ENCODE peak calls at places on chromosomes 13 and 19, in seven cellular contexts. One of them, this sample, is unnamed.

GRCh38 chr13:39132286-39132685 is 94.0 kb downstream of the NHLRC3 start:
- DNase-seq in H1: no peak
- DNase-seq in WTC11: no peak
- DNase-seq in K562: no peak
- DNase-seq in HCT116: no peak
- DNase-seq in GM12878: no peak
- DNase-seq in HepG2: no peak
- DNase-seq in this sample: no peak

GRCh38 chr19:55688422-55689218 is 13.6 kb downstream of the EPN1 start:
- DNase-seq in H1: no peak
- DNase-seq in WTC11: no peak
- DNase-seq in K562: peak; percentile 60
- DNase-seq in HCT116: no peak
- DNase-seq in GM12878: no peak
- DNase-seq in HepG2: no peak
- DNase-seq in this sample: no peak

GRCh38 chr13:76936736-76937135 is 11.6 kb upstream of the ACOD1 start:
- DNase-seq in H1: no peak
- DNase-seq in WTC11: no peak
- DNase-seq in K562: no peak
- DNase-seq in HCT116: no peak
- DNase-seq in GM12878: no peak
- DNase-seq in HepG2: no peak
- DNase-seq in this sample: no peak

GRCh38 chr13:76620036-76620435 is 266.2 kb downstream of the KCTD12 start:
- DNase-seq in H1: no peak
- DNase-seq in WTC11: no peak
- DNase-seq in K562: no peak
- DNase-seq in HCT116: no peak
- DNase-seq in GM12878: no peak
- DNase-seq in HepG2: no peak
- DNase-seq in this sample: no peak

GRCh38 chr13:83449666-83450395 is 432.4 kb downstream of the SLITRK1 start:
- DNase-seq in H1: no peak
- DNase-seq in WTC11: no peak
- DNase-seq in K562: no peak
- DNase-seq in HCT116: no peak
- DNase-seq in GM12878: no peak
- DNase-seq in HepG2: no peak
- DNase-seq in this sample: no peak

GRCh38 chr19:13298565-13299481 is 148.6 kb downstream of the IER2 start:
- DNase-seq in H1: no peak
- DNase-seq in WTC11: peak; percentile 22
- DNase-seq in K562: peak; percentile 27
- DNase-seq in HCT116: no peak
- DNase-seq in GM12878: no peak
- DNase-seq in HepG2: no peak
- DNase-seq in this sample: no peak

GRCh38 chr13:75055296-75055695 is 426.7 kb downstream of the TBC1D4 start:
- DNase-seq in H1: no peak
- DNase-seq in WTC11: no peak
- DNase-seq in K562: no peak
- DNase-seq in HCT116: no peak
- DNase-seq in GM12878: no peak
- DNase-seq in HepG2: no peak
- DNase-seq in this sample: no peak

GRCh38 chr13:70407486-70407885 is 299.2 kb upstream of the KLHL1 start:
- DNase-seq in H1: no peak
- DNase-seq in WTC11: no peak
- DNase-seq in K562: no peak
- DNase-seq in HCT116: no peak
- DNase-seq in GM12878: no peak
- DNase-seq in HepG2: no peak
- DNase-seq in this sample: no peak

GRCh38 chr13:31884556-31884955 is 145.2 kb downstream of the RXFP2 start:
- DNase-seq in H1: no peak
- DNase-seq in WTC11: no peak
- DNase-seq in K562: no peak
- DNase-seq in HCT116: no peak
- DNase-seq in GM12878: no peak
- DNase-seq in HepG2: no peak
- DNase-seq in this sample: no peak

DNA sequence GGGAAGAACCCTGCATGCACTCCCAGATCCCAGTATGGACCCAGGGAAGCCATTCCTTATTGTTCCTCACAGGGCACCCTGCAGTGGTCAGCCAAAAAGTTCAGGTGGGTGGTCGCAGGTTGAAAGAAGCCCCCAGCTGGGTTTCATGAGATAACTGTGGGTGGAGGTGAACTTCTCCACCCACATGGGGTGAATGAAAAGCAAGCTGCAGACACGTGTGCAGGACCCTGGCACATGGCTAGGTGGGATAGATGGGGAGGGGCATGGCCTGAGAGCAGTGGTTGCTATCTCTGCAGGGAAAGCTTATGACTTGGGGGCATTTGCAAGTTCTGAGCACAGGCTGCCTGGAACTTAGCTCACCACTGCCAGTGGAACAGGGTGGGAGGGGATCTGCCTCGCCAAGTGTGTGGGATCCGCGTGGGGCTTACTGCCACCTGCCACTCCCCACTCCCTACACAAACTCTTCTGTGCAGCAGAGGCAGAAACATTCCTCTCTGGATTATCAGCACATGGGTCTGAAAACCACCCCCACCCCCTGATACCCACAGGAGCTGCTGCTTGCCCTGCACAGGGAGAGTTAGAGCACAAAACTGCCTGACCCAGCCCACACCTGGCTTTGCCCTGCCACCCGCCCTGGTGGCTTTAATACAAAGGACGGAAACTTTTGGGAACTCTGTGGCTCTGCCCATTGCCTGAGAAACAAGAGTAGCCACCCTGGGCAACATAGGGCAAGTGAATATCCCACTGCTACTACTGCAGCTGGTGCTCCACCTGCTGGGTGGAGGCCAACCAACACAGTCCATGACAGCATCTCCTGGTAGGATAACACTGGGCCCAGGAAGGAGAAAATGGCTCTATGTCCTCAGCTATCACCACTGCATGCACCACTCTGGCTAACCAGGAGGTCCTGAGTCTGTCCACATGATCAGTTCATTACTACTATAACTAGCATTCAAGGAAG is 24.4 kb downstream of the PLA2G4C start:
- DNase-seq in H1: peak; percentile 67
- DNase-seq in WTC11: peak; percentile 34
- DNase-seq in K562: no peak
- DNase-seq in HCT116: no peak
- DNase-seq in GM12878: no peak
- DNase-seq in HepG2: no peak
- DNase-seq in this sample: no peak
- TF ChIP-seq SP1 in H1: no peak
- TF ChIP-seq SP1 in WTC11: no peak
- TF ChIP-seq SP1 in K562: no peak
- TF ChIP-seq SP1 in HCT116: no peak
- TF ChIP-seq SP1 in GM12878: no peak
- TF ChIP-seq SP1 in HepG2: no peak
- TF ChIP-seq SP1 in this sample: no peak

GRCh38 chr19:44969437-44969836 is 14.3 kb downstream of the CLPTM1 start:
- DNase-seq in H1: no peak
- DNase-seq in WTC11: no peak
- DNase-seq in K562: no peak
- DNase-seq in HCT116: no peak
- DNase-seq in GM12878: no peak
- DNase-seq in HepG2: no peak
- DNase-seq in this sample: no peak
- TF ChIP-seq SP1 in H1: no peak
- TF ChIP-seq SP1 in WTC11: no peak
- TF ChIP-seq SP1 in K562: no peak
- TF ChIP-seq SP1 in HCT116: no peak
- TF ChIP-seq SP1 in GM12878: no peak
- TF ChIP-seq SP1 in HepG2: no peak
- TF ChIP-seq SP1 in this sample: no peak

GRCh38 chr19:2261438-2262172 is 5.4 kb upstream of the JSRP1 start:
- DNase-seq in H1: peak; percentile 78
- DNase-seq in WTC11: peak; percentile 74
- DNase-seq in K562: peak; percentile 63
- DNase-seq in HCT116: peak; percentile 37
- DNase-seq in GM12878: no peak
- DNase-seq in HepG2: no peak
- DNase-seq in this sample: no peak
- TF ChIP-seq SP1 in H1: no peak
- TF ChIP-seq SP1 in WTC11: no peak
- TF ChIP-seq SP1 in K562: no peak
- TF ChIP-seq SP1 in HCT116: no peak
- TF ChIP-seq SP1 in GM12878: no peak
- TF ChIP-seq SP1 in HepG2: no peak
- TF ChIP-seq SP1 in this sample: no peak

GRCh38 chr13:59247166-59247565 is 916.6 kb downstream of the DIAPH3 start:
- DNase-seq in H1: no peak
- DNase-seq in WTC11: peak; percentile 15
- DNase-seq in K562: no peak
- DNase-seq in HCT116: no peak
- DNase-seq in GM12878: no peak
- DNase-seq in HepG2: no peak
- DNase-seq in this sample: peak; percentile 39
- TF ChIP-seq SP1 in H1: no peak
- TF ChIP-seq SP1 in WTC11: no peak
- TF ChIP-seq SP1 in K562: no peak
- TF ChIP-seq SP1 in HCT116: no peak
- TF ChIP-seq SP1 in GM12878: no peak
- TF ChIP-seq SP1 in HepG2: no peak
- TF ChIP-seq SP1 in this sample: no peak

This sample was measured in HEK293T.